ENCODE peak calls at places on chromosomes 12 and 14, in four cellular contexts. N is mesothelial cell of epicardium, S is tibial artery, I is brain microvascular endothelial cell. Q is an unnamed sample.

GRCh38 chr12:113467514-113468364 is 3.9 kb downstream of the LHX5 start:
- DNase-seq in N (no peak), S (no peak), I (no peak), Q (no peak)

GRCh38 chr14:36522972-36523685 is 3.1 kb upstream of the NKX2-1 start:
- DNase-seq in N (no peak), S (no peak), I (no peak), Q (no peak)

GRCh38 chr12:126189856-126190255 is 1124.6 kb downstream of the AACS start:
- DNase-seq in N (no peak), S (no peak), I (no peak), Q (no peak)

GRCh38 chr14:35416108-35416750 is 11.7 kb upstream of the NFKBIA start:
- DNase-seq in N (no peak), S (no peak), I (no peak), Q (no peak)

GRCh38 chr14:72962829-72963312 is 36.6 kb downstream of the DCAF4 start:
- DNase-seq in N (no peak), S (no peak), I (peak), Q (peak)

GRCh38 chr14:96638041-96638855 is 136.1 kb downstream of the PAPOLA start:
- DNase-seq in N (peak), S (peak), I (no peak), Q (no peak)

GRCh38 chr12:111442301-111443045 is 36.8 kb downstream of the SH2B3 start:
- DNase-seq in N (no peak), S (peak), I (no peak), Q (no peak)

GRCh38 chr14:103041464-103041863 is 15.9 kb downstream of the CDC42BPB start:
- DNase-seq in N (no peak), S (no peak), I (no peak), Q (no peak)

GRCh38 chr14:74459289-74459946 is 33.4 kb upstream of the SYNDIG1L start:
- DNase-seq in N (peak), S (no peak), I (peak), Q (peak)

GRCh38 chr14:99118046-99118721 is 153.8 kb downstream of the BCL11B start:
- DNase-seq in N (peak), S (peak), I (no peak), Q (no peak)

GRCh38 chr14:106044949-106045596 is 518.7 kb downstream of the TMEM121 start:
- DNase-seq in N (no peak), S (no peak), I (no peak), Q (no peak)

GRCh38 chr12:19744760-19745218 is 305.5 kb downstream of the AEBP2 start:
- DNase-seq in N (no peak), S (no peak), I (peak), Q (no peak)

GRCh38 chr12:108495823-108496579 is 19.1 kb upstream of the FICD start:
- DNase-seq in N (no peak), S (no peak), I (no peak), Q (no peak)

GRCh38 chr14:89137514-89138163 is 279.4 kb downstream of the FOXN3 start:
- DNase-seq in N (no peak), S (peak), I (peak), Q (peak)

GRCh38 chr12:87283111-87283510 is 746.1 kb downstream of the C12orf50 start:
- DNase-seq in N (no peak), S (no peak), I (no peak), Q (no peak)

GRCh38 chr14:68464716-68465115 is 328.2 kb downstream of the ZFP36L1 start:
- DNase-seq in N (no peak), S (no peak), I (peak), Q (no peak)

GRCh38 chr14:54696998-54697397 is 130.1 kb downstream of the SAMD4A start:
- DNase-seq in N (no peak), S (no peak), I (no peak), Q (no peak)

GRCh38 chr14:59463773-59464650 is 1.2 kb downstream of the GPR135 start:
- DNase-seq in N (peak), S (peak), I (no peak), Q (no peak)

GRCh38 chr14:101315802-101316296 is 245.4 kb upstream of the DIO3 start:
- DNase-seq in N (no peak), S (no peak), I (no peak), Q (no peak)

GRCh38 chr14:101318271-101318670 is 243.0 kb upstream of the DIO3 start:
- DNase-seq in N (no peak), S (no peak), I (no peak), Q (no peak)

GRCh38 chr14:101313268-101313667 is 248.0 kb upstream of the DIO3 start:
- DNase-seq in N (no peak), S (no peak), I (no peak), Q (no peak)
- TF ChIP-seq CTCF in N (no peak), S (no peak), I (no peak), Q (no peak)

GRCh38 chr12:80707830-80708534 is 548 bp downstream of the MYF6 start:
- DNase-seq in N (no peak), S (no peak), I (no peak), Q (no peak)

GRCh38 chr12:80710727-80711066 is 3.3 kb downstream of the MYF6 start:
- DNase-seq in N (no peak), S (no peak), I (no peak), Q (no peak)

GRCh38 chr12:80708535-80709328 is 1.3 kb downstream of the MYF6 start:
- DNase-seq in N (peak), S (no peak), I (no peak), Q (no peak)

GRCh38 chr12:80711866-80712265 is 4.4 kb downstream of the MYF6 start:
- DNase-seq in N (no peak), S (no peak), I (no peak), Q (no peak)

DNA sequence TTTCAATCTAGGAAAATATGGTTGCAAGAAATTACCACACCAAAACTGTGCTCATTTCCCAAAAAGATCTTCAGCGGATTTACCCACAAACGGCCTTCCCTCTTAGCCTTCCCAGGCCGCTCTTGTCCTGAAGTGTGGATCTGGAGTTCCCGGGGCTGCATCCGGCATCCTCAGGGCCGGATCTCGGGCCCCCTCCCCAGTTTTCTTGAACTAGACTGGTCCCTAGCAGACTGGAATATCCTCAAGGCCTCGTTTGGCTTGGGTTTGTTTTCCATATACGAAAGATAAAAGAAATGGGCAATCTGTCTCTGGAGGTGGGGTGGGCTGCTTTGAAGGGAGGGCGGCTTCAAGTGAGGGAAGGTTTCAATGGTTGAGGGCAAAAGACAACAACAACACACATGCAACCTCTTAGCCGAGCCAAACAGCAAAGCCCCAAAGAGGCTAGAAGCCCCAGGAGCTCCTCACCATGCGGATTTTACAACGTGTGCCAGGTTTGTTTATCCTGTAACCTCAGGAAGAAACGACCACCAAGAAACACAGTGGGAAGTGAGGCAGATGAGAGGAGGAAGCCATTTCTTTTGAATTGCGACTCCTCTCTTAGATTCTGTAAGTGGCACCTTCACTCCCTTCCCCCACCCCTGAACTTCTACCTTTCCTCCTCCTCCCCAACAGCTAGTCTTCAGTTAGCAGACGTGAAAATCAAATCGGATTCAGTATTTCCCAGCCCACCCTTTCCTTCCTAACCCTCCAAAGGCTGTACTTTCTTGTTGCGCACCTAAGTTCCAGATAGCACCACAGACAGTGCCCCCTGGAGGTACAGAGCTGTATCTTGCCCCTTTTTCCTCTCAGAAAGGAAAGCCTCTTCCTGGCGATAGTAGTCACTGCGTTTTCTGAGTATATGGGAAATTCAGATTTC is 2.6 kb downstream of the MYF6 start:
- DNase-seq in N (no peak), S (no peak), I (no peak), Q (no peak)
- TF ChIP-seq CTCF in N (no peak), S (no peak), I (peak), Q (no peak)

DNA sequence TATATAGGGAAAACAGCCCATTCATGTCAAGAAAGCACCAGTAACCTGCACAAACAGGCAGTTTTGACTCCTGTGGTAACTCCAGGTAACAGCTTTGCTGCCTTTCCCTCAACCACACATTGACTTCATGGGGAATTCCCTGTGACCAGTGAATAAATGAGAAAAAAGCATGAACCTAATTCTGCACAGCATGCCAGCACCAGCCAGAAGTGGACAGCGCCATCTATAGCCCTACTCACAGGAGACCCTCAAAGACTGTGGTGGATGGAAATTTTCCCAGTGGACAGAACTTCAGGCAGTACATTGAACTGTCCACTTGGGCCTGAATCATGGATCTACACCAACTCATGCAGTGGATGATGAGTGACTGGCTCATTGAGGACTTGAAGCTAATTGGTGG is 152.1 kb downstream of the SLC8A3 start:
- DNase-seq in N (no peak), S (no peak), I (no peak), Q (no peak)
- TF ChIP-seq CTCF in N (no peak), S (no peak), I (peak), Q (no peak)

GRCh38 chr12:51726931-51727330 is 121.6 kb downstream of the FIGNL2 start:
- DNase-seq in N (no peak), S (no peak), I (no peak), Q (no peak)

GRCh38 chr12:51722387-51722786 is 126.1 kb downstream of the FIGNL2 start:
- DNase-seq in N (no peak), S (no peak), I (no peak), Q (no peak)

GRCh38 chr12:51717325-51717925 is 126.4 kb downstream of the SCN8A start:
- DNase-seq in N (no peak), S (no peak), I (no peak), Q (no peak)

GRCh38 chr12:51721281-51721940 is 127.1 kb downstream of the FIGNL2 start:
- DNase-seq in N (no peak), S (no peak), I (peak), Q (no peak)
- TF ChIP-seq CTCF in N (no peak), S (no peak), I (peak), Q (peak)

GRCh38 chr12:53328043-53328435 is 6.6 kb upstream of the AAAS start:
- DNase-seq in N (no peak), S (no peak), I (no peak), Q (no peak)
- TF ChIP-seq CTCF in N (no peak), S (no peak), I (peak), Q (no peak)